ENCODE peak calls at places on chromosomes 13 and 19, in nine cellular contexts. I, K, D, F, E, W, R, S and M are unnamed samples.

GRCh38 chr19:48123907-48124675 is 13.5 kb upstream of the PLA2G4C start:
- DNase-seq in F (peak; percentile 56), D (no peak), E (no peak), K (peak; percentile 68), R (no peak), I (peak; percentile 18), S (peak; percentile 78), W (no peak), M (no peak)

GRCh38 chr19:41958367-41959055 is 610 bp downstream of the RABAC1 start:
- DNase-seq in W (peak; percentile 72), R (peak; percentile 94), F (peak; percentile 50), K (peak; percentile 90), S (peak; percentile 13), I (peak; percentile 65), E (peak; percentile 87), D (peak; percentile 83), M (peak; percentile 88)

GRCh38 chr13:46846736-46847135 is 49.8 kb upstream of the ESD start:
- DNase-seq in K (no peak), D (no peak), S (no peak), F (no peak), I (no peak), R (no peak), E (no peak), W (no peak), M (no peak)

GRCh38 chr13:27481766-27482165 is 31.4 kb upstream of the MTIF3 start:
- DNase-seq in W (no peak), I (peak; percentile 42), S (no peak), D (no peak), F (no peak), R (peak; percentile 88), E (peak; percentile 82), K (no peak), M (peak; percentile 44)

GRCh38 chr19:13083627-13084026 is 19.0 kb downstream of the LYL1 start:
- DNase-seq in R (no peak), I (peak; percentile 30), K (no peak), W (no peak), S (no peak), E (no peak), D (no peak), F (peak; percentile 36), M (no peak)

GRCh38 chr19:53530622-53531021 is 7.3 kb upstream of the ZNF331 start:
- DNase-seq in K (no peak), W (no peak), D (no peak), S (no peak), R (no peak), F (no peak), E (no peak), I (no peak), M (no peak)

GRCh38 chr13:66940113-66940512 is 290.0 kb downstream of the PCDH9 start:
- DNase-seq in E (no peak), W (no peak), K (no peak), F (no peak), I (no peak), R (no peak), D (no peak), S (no peak), M (no peak)

GRCh38 chr13:23631676-23632622 is 61.7 kb downstream of the TNFRSF19 start:
- DNase-seq in S (no peak), I (no peak), D (no peak), W (no peak), R (no peak), E (no peak), K (no peak), F (no peak), M (no peak)